ENCODE peak calls at places on chromosomes 1 and 21, in four cellular contexts. D is activated T-cell treated with anti-CD3 and anti-CD28 coated beads for 1 hour; L is brain microvascular endothelial cell; H is activated CD4-positive, alpha-beta T cell treated with anti-CD3 and anti-CD28 coated beads for 48 hours. M is an unnamed sample.

GRCh38 chr1:180953791-180954721 is 41.4 kb downstream of the KIAA1614 start:
- DNase-seq in D (peak; percentile 61), L (no peak), H (peak; percentile 74), M (peak; percentile 84)

GRCh38 chr1:22275626-22276395 is 132.9 kb upstream of the WNT4 start:
- DNase-seq in D (peak; percentile 9), L (peak; percentile 60), H (peak; percentile 65), M (peak; percentile 47)

GRCh38 chr21:43934116-43934515 is 69.1 kb downstream of the AGPAT3 start:
- DNase-seq in D (no peak), L (no peak), H (no peak), M (no peak)

GRCh38 chr1:195899762-195900352 is 708.4 kb downstream of the KCNT2 start:
- DNase-seq in D (no peak), L (peak; percentile 7), H (no peak), M (peak; percentile 40)

GRCh38 chr21:28447453-28447852 is 545.2 kb downstream of the LTN1 start:
- DNase-seq in D (no peak), L (peak; percentile 32), H (no peak), M (no peak)

GRCh38 chr1:76285578-76286135 is 211.1 kb downstream of the ST6GALNAC3 start:
- DNase-seq in D (peak; percentile 20), L (no peak), H (no peak), M (no peak)

GRCh38 chr21:25453524-25453923 is 153.8 kb downstream of the MRPL39 start:
- DNase-seq in D (no peak), L (no peak), H (no peak), M (no peak)

GRCh38 chr21:39564200-39564599 is 48.5 kb upstream of the B3GALT5 start:
- DNase-seq in D (no peak), L (no peak), H (no peak), M (no peak)

GRCh38 chr1:198121058-198121829 is 35.6 kb upstream of the NEK7 start:
- DNase-seq in D (no peak), L (peak; percentile 96), H (no peak), M (no peak)

GRCh38 chr1:1200876-1201810 is 5.2 kb downstream of the TNFRSF18 start:
- DNase-seq in D (peak; percentile 79), L (peak; percentile 29), H (peak; percentile 88), M (no peak)

GRCh38 chr1:3785045-3785444 is 11.3 kb downstream of the LRRC47 start:
- DNase-seq in D (no peak), L (no peak), H (no peak), M (peak; percentile 38)

GRCh38 chr1:182677393-182678098 is 6.8 kb downstream of the RGS8 start:
- DNase-seq in D (no peak), L (no peak), H (no peak), M (no peak)

GRCh38 chr21:39738566-39738965 is 6.4 kb upstream of the IGSF5 start:
- DNase-seq in D (no peak), L (no peak), H (no peak), M (no peak)

GRCh38 chr1:238005116-238005515 is 114.4 kb upstream of the ZP4 start:
- DNase-seq in D (no peak), L (no peak), H (no peak), M (no peak)

GRCh38 chr21:44275041-44275440 is 10.6 kb upstream of the AIRE start:
- DNase-seq in D (no peak), L (no peak), H (no peak), M (no peak)

GRCh38 chr1:54167422-54168139 is 14.8 kb upstream of the CDCP2 start:
- DNase-seq in D (no peak), L (peak; percentile 45), H (no peak), M (no peak)

GRCh38 chr1:226548281-226549093 is at the start of gene STUM:
- DNase-seq in D (no peak), L (no peak), H (peak; percentile 19), M (no peak)

GRCh38 chr1:91400133-91400725 is 4.4 kb downstream of the HFM1 start:
- DNase-seq in D (no peak), L (no peak), H (no peak), M (no peak)

GRCh38 chr1:89743788-89744187 is 77.0 kb upstream of the LRRC8D start:
- DNase-seq in D (no peak), L (no peak), H (no peak), M (no peak)

GRCh38 chr1:210325026-210325670 is 3.6 kb upstream of the HHAT start:
- DNase-seq in D (no peak), L (no peak), H (no peak), M (no peak)

GRCh38 chr21:46188226-46189212 is 4.3 kb upstream of the SPATC1L start:
- DNase-seq in D (no peak), L (peak; percentile 52), H (no peak), M (no peak)

GRCh38 chr1:186849271-186849671 is 20.5 kb downstream of the PLA2G4A start:
- DNase-seq in D (no peak), L (no peak), H (no peak), M (no peak)

GRCh38 chr1:170663011-170663410 is 920 bp upstream of the PRRX1 start:
- DNase-seq in D (no peak), L (peak; percentile 7), H (no peak), M (no peak)

GRCh38 chr1:36722871-36723270 is 240.2 kb upstream of the CSF3R start:
- DNase-seq in D (no peak), L (no peak), H (no peak), M (no peak)

GRCh38 chr1:155389831-155390230 is 69.1 kb downstream of the RUSC1 start:
- DNase-seq in D (no peak), L (no peak), H (no peak), M (peak; percentile 56)

GRCh38 chr1:231694081-231694443 is 67.5 kb downstream of the DISC1 start:
- DNase-seq in D (no peak), L (no peak), H (no peak), M (no peak)

GRCh38 chr1:35062518-35063196 is 16.5 kb upstream of the ZMYM1 start:
- DNase-seq in D (no peak), L (peak; percentile 82), H (no peak), M (no peak)